ENCODE peak calls at places on chromosome 18, in ten cellular contexts. U, F, X, A, E, O, V, Q, I and Y are unnamed samples.

GRCh38 chr18:57427429-57428181 is 7.6 kb upstream of the ONECUT2 start:
- DNase-seq in F (no peak), A (no peak), E (no peak), V (no peak), Q (no peak), O (peak), I (peak), X (no peak), U (no peak), Y (peak)

GRCh38 chr18:35982404-35983114 is 10.1 kb downstream of the RMP24 start:
- DNase-seq in U (no peak), A (no peak), V (peak), E (no peak), I (no peak), X (no peak), Q (no peak), F (no peak), O (no peak), Y (no peak)

GRCh38 chr18:1092228-1092627 is 187.6 kb downstream of the ADCYAP1 start:
- DNase-seq in E (no peak), A (no peak), U (no peak), Q (peak), X (no peak), O (no peak), V (no peak), I (no peak), F (peak), Y (no peak)

GRCh38 chr18:72056171-72056570 is 488.0 kb downstream of the CBLN2 start:
- DNase-seq in X (no peak), U (no peak), I (no peak), F (no peak), E (no peak), O (no peak), Q (no peak), V (no peak), A (no peak), Y (no peak)

GRCh38 chr18:50286391-50287027 is 983 bp downstream of the CXXC1 start:
- DNase-seq in U (peak), O (no peak), Q (peak), A (peak), E (peak), F (no peak), V (peak), X (peak), I (peak), Y (no peak)

GRCh38 chr18:76721207-76721996 is 101.0 kb upstream of the ZNF236 start:
- DNase-seq in O (no peak), X (no peak), Q (no peak), A (no peak), I (no peak), E (no peak), V (no peak), F (no peak), U (no peak), Y (no peak)

GRCh38 chr18:69402219-69402989 is 1.7 kb downstream of the DOK6 start:
- DNase-seq in A (no peak), X (no peak), U (no peak), O (peak), Q (no peak), F (no peak), V (no peak), E (no peak), I (peak), Y (no peak)

GRCh38 chr18:36457683-36458082 is 160.2 kb downstream of the FHOD3 start:
- DNase-seq in O (no peak), F (no peak), X (no peak), U (no peak), I (no peak), Q (no peak), A (no peak), E (no peak), V (no peak), Y (peak)

GRCh38 chr18:500556-501405 is at the start of gene COLEC12:
- DNase-seq in F (no peak), E (peak), X (no peak), O (peak), I (peak), U (no peak), A (no peak), Q (no peak), V (peak), Y (no peak)

GRCh38 chr18:58867281-58867961 is 2.7 kb downstream of the ZNF532 start:
- DNase-seq in A (no peak), V (no peak), X (no peak), Q (no peak), F (no peak), E (no peak), O (no peak), U (no peak), I (no peak), Y (no peak)

GRCh38 chr18:36186461-36187137 is 698 bp upstream of the MOCOS start:
- DNase-seq in I (peak), F (peak), Q (peak), O (no peak), X (no peak), V (peak), A (no peak), U (no peak), E (peak), Y (no peak)

GRCh38 chr18:11366410-11366809 is 217.0 kb upstream of the PIEZO2 start:
- DNase-seq in O (no peak), V (peak), A (no peak), F (no peak), I (no peak), E (no peak), Q (peak), X (no peak), U (no peak), Y (no peak)

GRCh38 chr18:54926593-54927297 is 32.5 kb downstream of the CCDC68 start:
- DNase-seq in O (no peak), U (no peak), E (no peak), V (no peak), X (no peak), A (no peak), I (no peak), F (no peak), Q (no peak), Y (no peak)

GRCh38 chr18:24176727-24177416 is 38.0 kb downstream of the CABYR start:
- DNase-seq in E (peak), X (peak), U (peak), A (peak), V (peak), Q (peak), O (peak), F (peak), I (peak), Y (peak)

GRCh38 chr18:140670-141266 is 17.6 kb upstream of the USP14 start:
- DNase-seq in F (no peak), A (no peak), V (no peak), E (no peak), O (no peak), I (no peak), Q (no peak), U (no peak), X (no peak), Y (no peak)

GRCh38 chr18:56200381-56200831 is 438.0 kb downstream of the TXNL1 start:
- DNase-seq in F (no peak), I (no peak), X (no peak), A (no peak), E (no peak), U (no peak), V (peak), Q (no peak), O (no peak), Y (no peak)

GRCh38 chr18:24300703-24301102 is 96.9 kb downstream of the OSBPL1A start:
- DNase-seq in E (no peak), U (no peak), V (no peak), X (no peak), A (no peak), I (no peak), O (no peak), F (no peak), Q (no peak), Y (no peak)

GRCh38 chr18:39523281-39523680 is 1957.7 kb upstream of the CELF4 start:
- DNase-seq in A (no peak), U (no peak), O (no peak), X (no peak), E (no peak), I (no peak), F (peak), V (peak), Q (peak), Y (no peak)

GRCh38 chr18:57801379-57802165 is 1.5 kb downstream of the ATP8B1 start:
- DNase-seq in Q (no peak), X (no peak), U (no peak), A (peak), E (peak), F (no peak), O (no peak), V (peak), I (peak), Y (no peak)

GRCh38 chr18:470661-471501 is 29.6 kb downstream of the COLEC12 start:
- DNase-seq in V (peak), E (no peak), Q (no peak), O (no peak), U (no peak), A (no peak), F (no peak), I (no peak), X (no peak), Y (no peak)